ENCODE peak calls at places on chromosome 22, in six cellular contexts. J is HFF-Myc, U is skeletal muscle cell, I is body of pancreas, H is fibroblast of lung, Q is choroid plexus epithelial cell. A is an unnamed sample.

GRCh38 chr22:44207173-44207980 is 26.7 kb downstream of the PARVG start:
- DNase-seq in J (no peak), H (no peak), U (no peak), I (no peak), Q (no peak), A (no peak)

GRCh38 chr22:36641902-36642640 is 61.5 kb downstream of the CACNG2 start:
- DNase-seq in U (peak), I (no peak), Q (peak), H (peak), J (no peak), A (peak)

GRCh38 chr22:41436322-41437113 is 10.1 kb downstream of the TOB2 start:
- DNase-seq in H (no peak), Q (no peak), U (no peak), J (no peak), I (no peak), A (no peak)

GRCh38 chr22:37953062-37953436 is 352 bp downstream of the C22orf23 start:
- DNase-seq in I (peak), J (no peak), H (no peak), Q (no peak), U (no peak), A (no peak)

GRCh38 chr22:44698531-44699421 is 3.2 kb upstream of the PRR5 start:
- DNase-seq in H (peak), J (peak), Q (peak), I (no peak), U (peak), A (peak)

GRCh38 chr22:46117206-46118199 is 32.8 kb upstream of the PPARA start:
- DNase-seq in Q (no peak), H (no peak), U (no peak), J (no peak), I (no peak), A (no peak)

GRCh38 chr22:20423636-20424511 is 13.8 kb downstream of the SCARF2 start:
- DNase-seq in H (no peak), Q (no peak), U (no peak), J (no peak), I (no peak), A (no peak)

GRCh38 chr22:46362221-46362933 is 26.9 kb downstream of the TRMU start:
- DNase-seq in U (peak), I (peak), Q (peak), H (peak), J (no peak), A (no peak)

GRCh38 chr22:50010676-50011446 is 1.7 kb downstream of the IL17REL start:
- DNase-seq in U (no peak), I (no peak), J (no peak), Q (no peak), H (no peak), A (no peak)

GRCh38 chr22:27435839-27436581 is 365.5 kb downstream of the MN1 start:
- DNase-seq in U (no peak), H (peak), J (peak), Q (peak), I (no peak), A (no peak)

GRCh38 chr22:33919591-33920501 is at the start of gene LARGE1:
- DNase-seq in H (peak), U (no peak), J (no peak), Q (peak), I (peak), A (no peak)

GRCh38 chr22:38218661-38219331 is 17.0 kb downstream of the MAFF start:
- DNase-seq in H (peak), J (peak), I (peak), Q (peak), U (peak), A (peak)

GRCh38 chr22:19766506-19767426 is 6.2 kb downstream of the TBX1 start:
- DNase-seq in H (no peak), I (peak), J (no peak), Q (no peak), U (no peak), A (no peak)

GRCh38 chr22:46442217-46442853 is 95.1 kb downstream of the CELSR1 start:
- DNase-seq in U (no peak), H (no peak), I (no peak), Q (no peak), J (no peak), A (no peak)

GRCh38 chr22:19940536-19941364 is 822 bp upstream of the COMT start:
- DNase-seq in U (no peak), I (no peak), H (no peak), J (no peak), Q (no peak), A (no peak)

GRCh38 chr22:46079093-46079860 is 71.0 kb upstream of the PPARA start:
- DNase-seq in I (peak), J (no peak), U (no peak), H (no peak), Q (no peak), A (no peak)

GRCh38 chr22:37657590-37658132 is 862 bp upstream of the PDXP start:
- DNase-seq in J (no peak), H (no peak), Q (no peak), I (no peak), U (no peak), A (no peak)

GRCh38 chr22:44828193-44828592 is 75.8 kb downstream of the ARHGAP8 start:
- DNase-seq in H (no peak), U (no peak), Q (peak), I (no peak), J (no peak), A (no peak)

GRCh38 chr22:36369922-36370781 is 17.6 kb downstream of the MYH9 start:
- DNase-seq in H (peak), J (no peak), U (no peak), I (peak), Q (peak), A (no peak)

GRCh38 chr22:19942071-19942885 is 660 bp upstream of the TXNRD2 start:
- DNase-seq in U (no peak), H (peak), I (no peak), J (no peak), Q (peak), A (no peak)

GRCh38 chr22:33871935-33872334 is 48.3 kb downstream of the LARGE1 start:
- DNase-seq in J (no peak), H (no peak), Q (no peak), U (no peak), I (no peak), A (no peak)

GRCh38 chr22:49218142-49218541 is 609.5 kb downstream of the BRD1 start:
- DNase-seq in I (no peak), H (no peak), U (no peak), J (no peak), Q (no peak), A (no peak)

GRCh38 chr22:24115247-24116207 is 65.8 kb upstream of the SUSD2 start:
- DNase-seq in Q (no peak), J (no peak), I (no peak), H (no peak), U (no peak), A (no peak)

GRCh38 chr22:19460036-19460435 is 12.5 kb upstream of the C22orf39 start:
- DNase-seq in Q (no peak), H (no peak), U (no peak), J (no peak), I (no peak), A (no peak)

GRCh38 chr22:23862103-23862502 is 4.4 kb downstream of the SLC2A11 start:
- DNase-seq in J (no peak), Q (peak), H (peak), I (peak), U (no peak), A (no peak)

GRCh38 chr22:37044634-37045625 is 6.6 kb upstream of the KCTD17 start:
- DNase-seq in H (no peak), J (no peak), I (no peak), Q (peak), U (no peak), A (no peak)

GRCh38 chr22:44088976-44089570 is 65.0 kb downstream of the PARVB start:
- DNase-seq in J (no peak), Q (no peak), H (no peak), I (no peak), U (no peak), A (peak)

GRCh38 chr22:27752771-27753170 is 48.8 kb downstream of the MN1 start:
- DNase-seq in Q (no peak), U (no peak), H (no peak), J (no peak), I (no peak), A (no peak)

GRCh38 chr22:37775785-37776638 is 31.7 kb upstream of the GCAT start:
- DNase-seq in J (peak), I (no peak), H (peak), U (peak), Q (peak), A (peak)

GRCh38 chr22:37638351-37639069 is 959 bp upstream of the SH3BP1 start:
- DNase-seq in J (no peak), Q (no peak), H (no peak), I (no peak), U (no peak), A (no peak)

GRCh38 chr22:33520904-33521780 is 399.1 kb downstream of the LARGE1 start:
- DNase-seq in Q (no peak), J (no peak), H (no peak), I (no peak), U (no peak), A (no peak)

GRCh38 chr22:44597616-44598015 is 99.6 kb upstream of the RTL6 start:
- DNase-seq in J (peak), I (no peak), U (peak), Q (no peak), H (no peak), A (peak)

GRCh38 chr22:38018938-38019827 is 34.8 kb upstream of the SOX10 start:
- DNase-seq in I (no peak), U (no peak), H (no peak), J (no peak), Q (no peak), A (no peak)

GRCh38 chr22:26826431-26826935 is 169.1 kb downstream of the MIAT start:
- DNase-seq in U (no peak), I (no peak), J (no peak), H (no peak), Q (no peak), A (no peak)

GRCh38 chr22:34129691-34130486 is 209.6 kb upstream of the LARGE1 start:
- DNase-seq in J (no peak), H (no peak), Q (no peak), U (no peak), I (no peak), A (no peak)

GRCh38 chr22:20436309-20437252 is 1.0 kb downstream of the SCARF2 start:
- DNase-seq in I (no peak), Q (peak), H (peak), J (no peak), U (no peak), A (no peak)

GRCh38 chr22:50728523-50728931 is 9.5 kb upstream of the ACR start:
- DNase-seq in U (no peak), J (no peak), I (no peak), Q (no peak), H (no peak), A (no peak)

GRCh38 chr22:37806409-37807338 is 1.1 kb upstream of the GCAT start:
- DNase-seq in I (no peak), Q (peak), U (no peak), J (no peak), H (peak), A (no peak)

GRCh38 chr22:29469755-29470154 is 10.3 kb upstream of the NEFH start:
- DNase-seq in H (no peak), I (no peak), U (no peak), Q (no peak), J (no peak), A (no peak)
- H3K4me3 ChIP-seq in H (no peak), I (no peak), U (no peak), Q (no peak), J (no peak), A (no peak)

DNA sequence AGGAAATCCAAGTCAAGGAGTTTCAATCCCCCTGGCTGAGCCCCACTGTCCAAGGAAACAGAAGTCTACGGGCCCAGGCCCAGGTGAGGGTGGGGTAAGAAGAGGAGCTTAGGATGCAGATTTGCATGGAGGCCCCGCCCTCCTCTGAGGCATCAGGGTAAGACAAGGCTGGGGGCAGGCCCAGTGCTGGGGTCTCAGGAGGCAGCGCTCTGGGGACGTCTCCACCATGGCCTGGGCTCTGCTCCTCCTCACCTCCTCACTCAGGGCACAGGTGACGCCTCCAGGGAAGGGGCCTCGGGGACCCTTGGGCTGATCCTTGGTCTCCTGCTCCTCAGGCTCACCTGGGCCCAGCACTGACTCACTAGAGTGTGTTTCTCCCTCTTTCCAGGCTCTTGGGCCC is 31.3 kb upstream of the IGLL5 start:
- DNase-seq in U (no peak), J (no peak), I (no peak), H (no peak), Q (no peak), A (no peak)
- H3K4me3 ChIP-seq in U (no peak), J (no peak), I (no peak), H (no peak), Q (no peak), A (no peak)

GRCh38 chr22:40271440-40271839 is 74.9 kb upstream of the ADSL start:
- DNase-seq in Q (no peak), H (no peak), U (no peak), J (no peak), I (no peak), A (no peak)

GRCh38 chr22:40279017-40279416 is 67.3 kb upstream of the ADSL start:
- DNase-seq in U (no peak), I (no peak), J (no peak), Q (no peak), H (no peak), A (no peak)

GRCh38 chr22:40281717-40282116 is 64.6 kb upstream of the ADSL start:
- DNase-seq in H (no peak), J (no peak), I (no peak), U (no peak), Q (no peak), A (no peak)

GRCh38 chr22:40273319-40273718 is 73.0 kb upstream of the ADSL start:
- DNase-seq in I (no peak), H (no peak), J (no peak), U (no peak), Q (no peak), A (no peak)

GRCh38 chr22:40276877-40277823 is 69.2 kb upstream of the ADSL start:
- DNase-seq in U (no peak), I (no peak), J (no peak), H (peak), Q (peak), A (no peak)
- H3K4me3 ChIP-seq in U (peak), I (no peak), J (peak), H (peak), Q (peak), A (no peak)

DNA sequence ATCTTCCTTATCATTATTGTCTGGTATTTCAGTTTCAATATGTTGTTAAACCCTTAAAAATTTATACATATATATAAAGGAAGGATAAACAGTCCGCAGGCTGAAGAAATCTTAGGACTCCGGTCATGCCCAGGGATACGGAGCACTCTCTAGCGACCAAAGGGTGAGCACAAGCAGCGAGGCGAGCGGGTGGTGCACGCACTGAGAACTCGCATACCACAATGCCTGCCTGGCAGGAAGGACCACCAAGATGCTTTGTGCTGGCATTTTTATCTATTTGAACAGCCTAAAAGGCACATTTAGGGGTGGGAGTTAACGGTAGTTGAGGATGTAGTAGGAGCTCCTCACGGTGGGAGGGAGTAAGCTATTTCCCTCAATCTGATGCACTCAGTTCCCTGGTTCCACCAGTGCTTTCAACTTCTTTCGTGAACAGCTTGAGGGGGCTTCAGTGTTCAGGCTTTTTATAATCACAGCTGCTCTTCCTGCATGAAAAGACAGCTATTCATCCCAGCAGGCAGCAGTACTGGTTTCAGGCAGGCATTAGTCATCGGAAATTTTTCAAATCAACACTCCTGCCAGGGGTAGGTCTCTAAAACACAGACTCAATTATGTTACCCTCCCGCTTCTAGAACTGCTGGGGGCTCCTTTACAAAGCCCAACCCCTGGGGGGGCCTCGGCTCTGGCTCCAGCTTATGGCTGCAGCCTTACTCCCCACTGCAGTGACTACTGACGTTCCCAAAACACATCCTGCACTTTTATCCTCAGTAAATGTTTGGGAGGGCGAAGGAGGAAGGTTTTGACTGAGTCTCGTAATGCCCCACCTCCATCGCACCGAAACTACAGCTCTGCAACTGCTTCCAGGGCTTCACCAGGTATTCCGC is 6.0 kb downstream of the POLDIP3 start:
- DNase-seq in J (no peak), I (no peak), H (peak), U (no peak), Q (peak), A (no peak)
- H3K4me3 ChIP-seq in J (no peak), I (no peak), H (peak), U (no peak), Q (peak), A (no peak)

GRCh38 chr22:47919893-47920292 is 1157.4 kb downstream of the TBC1D22A start:
- DNase-seq in I (no peak), H (no peak), J (no peak), Q (no peak), U (no peak), A (no peak)

GRCh38 chr22:47920380-47920959 is 1158.0 kb downstream of the TBC1D22A start:
- DNase-seq in H (no peak), I (no peak), Q (no peak), J (no peak), U (no peak), A (no peak)

GRCh38 chr22:47918936-47919505 is 1156.6 kb downstream of the TBC1D22A start:
- DNase-seq in I (no peak), U (no peak), Q (no peak), H (no peak), J (no peak), A (no peak)

GRCh38 chr22:47921906-47922305 is 1159.5 kb downstream of the TBC1D22A start:
- DNase-seq in J (no peak), I (no peak), H (no peak), Q (no peak), U (no peak), A (no peak)

GRCh38 chr22:47918276-47918928 is 1156.0 kb downstream of the TBC1D22A start:
- DNase-seq in U (no peak), H (no peak), I (no peak), J (no peak), Q (no peak), A (no peak)
- H3K4me3 ChIP-seq in U (no peak), H (no peak), I (no peak), J (no peak), Q (no peak), A (no peak)

A was measured in BJ.